ENCODE peak calls at places on chromosomes 4 and X, in eight cellular contexts. C is sigmoid colon; U is neuronal stem cell; G is ureter; T is hippocampal formation; F is OCI-LY7; B is LoVo; M is stimulated activated CD4-positive, alpha-beta T cell treated with anti-CD3 and anti-CD28 coated beads, TNF-alpha, amount 100 ng/mL, for 48 hours. Z is an unnamed sample.

GRCh38 chrX:102765794-102766193 is 45.3 kb downstream of the GPRASP3 start:
- DNase-seq in U (no peak), F (no peak), B (peak), G (no peak), M (no peak), C (peak), T (no peak), Z (no peak)

GRCh38 chrX:79195027-79195426 is 50.5 kb downstream of the GPR174 start:
- DNase-seq in B (no peak), F (no peak), U (no peak), M (no peak), G (no peak), T (no peak), C (no peak), Z (no peak)

GRCh38 chr4:44493924-44494323 is 45.3 kb upstream of the KCTD8 start:
- DNase-seq in G (no peak), C (no peak), F (peak), U (peak), B (peak), M (no peak), T (no peak), Z (peak)

GRCh38 chr4:131638776-131639175 is 1510.3 kb upstream of the PCDH10 start:
- DNase-seq in F (no peak), G (no peak), T (no peak), M (no peak), U (no peak), B (no peak), C (no peak), Z (no peak)

GRCh38 chrX:119201570-119201969 is 34.5 kb upstream of the PGRMC1 start:
- DNase-seq in T (no peak), C (no peak), B (no peak), F (no peak), G (no peak), M (no peak), U (no peak), Z (no peak)

GRCh38 chr4:187084696-187085095 is 361.0 kb upstream of the FAT1 start:
- DNase-seq in M (no peak), F (no peak), B (no peak), T (no peak), U (no peak), C (no peak), G (no peak), Z (no peak)

GRCh38 chrX:153487590-153488071 is 7.1 kb upstream of the BGN start:
- DNase-seq in U (no peak), G (no peak), M (no peak), B (no peak), C (no peak), F (no peak), T (no peak), Z (no peak)

GRCh38 chr4:127410644-127411043 is 222.1 kb upstream of the INTU start:
- DNase-seq in C (no peak), F (no peak), B (no peak), U (no peak), G (no peak), T (no peak), M (no peak), Z (no peak)

GRCh38 chr4:143384381-143384994 is 47.8 kb downstream of the GAB1 start:
- DNase-seq in U (no peak), M (no peak), B (no peak), F (no peak), G (no peak), C (no peak), T (no peak), Z (no peak)

GRCh38 chr4:85780664-85781063 is 305.7 kb downstream of the ARHGAP24 start:
- DNase-seq in F (peak), C (no peak), B (no peak), M (no peak), T (no peak), G (no peak), U (no peak), Z (no peak)

GRCh38 chrX:39653656-39654055 is 444.1 kb downstream of the BCOR start:
- DNase-seq in T (peak), U (no peak), M (no peak), C (no peak), F (no peak), B (no peak), G (no peak), Z (peak)

GRCh38 chrX:129077384-129077783 is 445.9 kb downstream of the SMARCA1 start:
- DNase-seq in B (no peak), M (no peak), C (no peak), T (no peak), G (no peak), F (no peak), U (no peak), Z (no peak)

GRCh38 chrX:38192007-38192625 is 28.6 kb downstream of the SRPX start:
- DNase-seq in T (no peak), M (no peak), C (no peak), B (peak), F (peak), U (no peak), G (no peak), Z (no peak)

GRCh38 chr4:149353241-149353640 is 462.4 kb downstream of the IQCM start:
- DNase-seq in T (no peak), C (no peak), F (no peak), G (no peak), M (no peak), B (no peak), U (no peak), Z (no peak)